ENCODE peak calls at places on chromosomes 6 and 20, in eight cellular contexts. Y, G, F, H, P, X, S and D are unnamed samples.

GRCh38 chr20:46229478-46229877 is 78.8 kb downstream of the CDH22 start:
- DNase-seq in X (no peak), G (no peak), S (no peak), H (no peak), P (no peak), F (no peak), Y (no peak), D (no peak)

GRCh38 chr6:62283828-62284411 is 2.1 kb downstream of the KHDRBS2 start:
- DNase-seq in H (no peak), P (no peak), F (peak; percentile 7), Y (peak; percentile 9), X (peak; percentile 0), G (no peak), S (peak; percentile 6), D (peak; percentile 4)

GRCh38 chr6:104601756-104602155 is 258.0 kb downstream of the HACE1 start:
- DNase-seq in G (no peak), F (no peak), H (no peak), P (no peak), X (no peak), S (no peak), Y (no peak), D (no peak)

GRCh38 chr20:4876731-4877130 is 124.6 kb downstream of the SLC23A2 start:
- DNase-seq in X (no peak), G (no peak), H (no peak), S (no peak), Y (no peak), P (no peak), F (no peak), D (no peak)

GRCh38 chr20:57278457-57278856 is 12.0 kb upstream of the BMP7 start:
- DNase-seq in Y (no peak), S (no peak), H (no peak), F (no peak), P (no peak), X (no peak), G (no peak), D (no peak)

GRCh38 chr6:110537208-110538123 is 61.1 kb upstream of the SLC22A16 start:
- DNase-seq in S (peak; percentile 98), Y (no peak), F (peak; percentile 84), H (no peak), G (peak; percentile 42), P (no peak), X (peak; percentile 97), D (peak; percentile 47)

GRCh38 chr6:3876131-3876530 is 27.0 kb downstream of the FAM50B start:
- DNase-seq in P (no peak), H (no peak), S (peak; percentile 50), F (no peak), G (no peak), Y (no peak), X (no peak), D (no peak)

GRCh38 chr20:13464702-13465101 is 174.0 kb downstream of the TASP1 start:
- DNase-seq in P (no peak), H (no peak), S (no peak), Y (no peak), X (peak; percentile 63), G (no peak), F (no peak), D (no peak)

GRCh38 chr6:130033999-130034814 is 15.8 kb downstream of the L3MBTL3 start:
- DNase-seq in X (peak; percentile 90), G (no peak), S (peak; percentile 42), H (no peak), F (peak; percentile 79), P (no peak), Y (no peak), D (no peak)

GRCh38 chr20:53447271-53447670 is 146.4 kb downstream of the ZNF217 start:
- DNase-seq in Y (no peak), F (no peak), H (no peak), G (no peak), X (no peak), P (no peak), S (no peak), D (no peak)
- TF ChIP-seq CTCF in Y (no peak), F (no peak), H (no peak), G (no peak), X (no peak), P (no peak), S (no peak), D (no peak)

GRCh38 chr20:47950103-47950502 is 164.8 kb upstream of the SULF2 start:
- DNase-seq in Y (no peak), S (no peak), F (no peak), H (no peak), P (no peak), X (no peak), G (no peak), D (peak; percentile 80)
- TF ChIP-seq CTCF in Y (no peak), S (no peak), F (no peak), H (no peak), P (no peak), X (no peak), G (no peak), D (no peak)

DNA sequence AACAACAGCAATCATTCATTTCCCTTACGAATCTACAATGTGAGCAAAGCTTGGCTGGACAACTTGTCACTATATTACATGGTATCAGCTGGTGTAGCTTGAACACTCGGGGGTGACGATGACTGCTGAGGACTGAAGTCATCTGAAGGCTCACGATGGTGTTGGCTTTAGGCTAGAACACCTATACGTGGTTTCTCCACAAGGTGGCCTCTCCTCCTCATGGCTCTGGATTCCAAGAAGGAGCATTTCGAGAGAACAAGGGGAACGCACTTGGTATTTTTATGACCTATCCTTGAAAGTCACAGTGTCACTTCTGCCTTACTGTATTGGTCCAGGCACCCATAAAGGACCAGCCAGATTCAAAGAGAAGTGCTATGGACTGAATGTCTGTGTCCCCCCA is 37.5 kb upstream of the ADGRF1 start:
- DNase-seq in P (no peak), H (no peak), X (no peak), G (no peak), S (no peak), Y (no peak), F (no peak), D (no peak)
- TF ChIP-seq CTCF in P (no peak), H (no peak), X (peak; percentile 21), G (no peak), S (peak; percentile 5), Y (peak; percentile 14), F (peak; percentile 45), D (no peak)

GRCh38 chr6:166420351-166420750 is 37.6 kb upstream of the MPC1 start:
- DNase-seq in H (no peak), F (no peak), P (no peak), G (no peak), S (peak; percentile 52), X (peak; percentile 21), Y (no peak), D (peak; percentile 8)
- TF ChIP-seq CTCF in H (no peak), F (peak; percentile 16), P (no peak), G (no peak), S (peak; percentile 36), X (no peak), Y (no peak), D (peak; percentile 23)